ENCODE peak calls at places on chromosomes 2 and 18, in four cellular contexts. P is naive thymus-derived CD4-positive, alpha-beta T cell; X is fibroblast of villous mesenchyme; G is nephron progenitor cell. K is an unnamed sample.

GRCh38 chr2:17518212-17519154 is at the start of gene RAD51AP2:
- DNase-seq in P (no peak), X (peak), G (peak), K (peak)

GRCh38 chr2:26850002-26850431 is 2.1 kb downstream of the DPYSL5 start:
- DNase-seq in P (no peak), X (no peak), G (peak), K (no peak)

GRCh38 chr2:62304429-62305417 is 108.8 kb downstream of the B3GNT2 start:
- DNase-seq in P (no peak), X (peak), G (no peak), K (peak)

GRCh38 chr2:20803287-20803686 is 19.6 kb downstream of the LDAH start:
- DNase-seq in P (no peak), X (no peak), G (no peak), K (no peak)

GRCh38 chr18:35695803-35696202 is 114.3 kb downstream of the GALNT1 start:
- DNase-seq in P (no peak), X (no peak), G (no peak), K (no peak)

GRCh38 chr2:68287580-68288441 is 31.9 kb downstream of the CNRIP1 start:
- DNase-seq in P (no peak), X (peak), G (no peak), K (peak)

GRCh38 chr2:113755690-113756063 is 765 bp downstream of the SLC35F5 start:
- DNase-seq in P (peak), X (peak), G (peak), K (peak)

GRCh38 chr2:121360566-121361300 is 75.7 kb upstream of the TFCP2L1 start:
- DNase-seq in P (no peak), X (peak), G (no peak), K (peak)

GRCh38 chr2:188979119-188979729 is 5.1 kb downstream of the COL3A1 start:
- DNase-seq in P (no peak), X (peak), G (no peak), K (peak)

GRCh38 chr2:47078541-47079482 is 76.3 kb downstream of the STPG4 start:
- DNase-seq in P (no peak), X (no peak), G (no peak), K (no peak)

GRCh38 chr2:16666453-16666801 is 793 bp upstream of the CYRIA start:
- DNase-seq in P (peak), X (peak), G (no peak), K (peak)

GRCh38 chr18:36211612-36212065 is 24.3 kb downstream of the MOCOS start:
- DNase-seq in P (no peak), X (no peak), G (no peak), K (no peak)

GRCh38 chr2:215880970-215881369 is 132.4 kb downstream of the MREG start:
- DNase-seq in P (no peak), X (no peak), G (no peak), K (peak)

GRCh38 chr2:15719566-15720313 is 128.1 kb downstream of the DDX1 start:
- DNase-seq in P (no peak), X (no peak), G (no peak), K (no peak)

GRCh38 chr2:157443795-157444642 is at the start of gene CYTIP:
- DNase-seq in P (peak), X (no peak), G (no peak), K (no peak)

GRCh38 chr2:66509326-66509811 is 74.4 kb downstream of the MEIS1 start:
- DNase-seq in P (no peak), X (no peak), G (no peak), K (peak)

GRCh38 chr18:35215026-35215425 is 25.8 kb upstream of the ZNF397 start:
- DNase-seq in P (no peak), X (no peak), G (no peak), K (no peak)

GRCh38 chr2:216142540-216142939 is 33.4 kb downstream of the XRCC5 start:
- DNase-seq in P (no peak), X (peak), G (no peak), K (peak)